ENCODE peak calls at places on chromosomes 13 and 19, in ten cellular contexts. I is left ventricle myocardium inferior; T is MM.1S; L is stimulated activated CD4-positive, alpha-beta T cell treated with anti-CD3 and anti-CD28 coated beads, Interleukin-1b, Interleukin-23, amount 100 ng/mL, for 24 hours; S is 8988T; A is iPS DF 19.7; N is frontal cortex; G is choroid plexus epithelial cell; E is D721Med; V is EH. U is an unnamed sample.

GRCh38 chr19:17948967-17949930 is 16.4 kb downstream of the CCDC124 start:
- DNase-seq in I (no peak), T (no peak), L (no peak), S (peak; percentile 29), A (no peak), N (no peak), G (no peak), E (no peak), V (no peak), U (no peak)

GRCh38 chr19:6066661-6067646 is 43.3 kb downstream of the RFX2 start:
- DNase-seq in I (peak; percentile 93), T (no peak), L (no peak), S (no peak), A (peak; percentile 68), N (peak; percentile 75), G (peak; percentile 91), E (no peak), V (peak; percentile 95), U (peak; percentile 83)

GRCh38 chr19:56273563-56274117 is 1.1 kb downstream of the EDDM13 start:
- DNase-seq in I (no peak), T (no peak), L (no peak), S (no peak), A (no peak), N (no peak), G (peak; percentile 20), E (no peak), V (peak; percentile 62), U (no peak)

GRCh38 chr13:110882228-110882627 is 32.6 kb downstream of the ANKRD10 start:
- DNase-seq in I (no peak), T (no peak), L (no peak), S (no peak), A (no peak), N (no peak), G (no peak), E (no peak), V (no peak), U (no peak)

GRCh38 chr13:101970339-101970738 is 431.5 kb downstream of the FGF14 start:
- DNase-seq in I (no peak), T (no peak), L (no peak), S (no peak), A (peak; percentile 30), N (no peak), G (no peak), E (no peak), V (no peak), U (no peak)

GRCh38 chr19:35518313-35518712 is 4.9 kb upstream of the DMKN start:
- DNase-seq in I (no peak), T (no peak), L (no peak), S (peak; percentile 79), A (no peak), N (no peak), G (peak; percentile 96), E (no peak), V (peak; percentile 98), U (no peak)

GRCh38 chr13:98445340-98446233 is 131.3 kb downstream of the STK24 start:
- DNase-seq in I (peak; percentile 72), T (peak; percentile 49), L (peak; percentile 42), S (peak; percentile 78), A (peak; percentile 33), N (peak; percentile 82), G (peak; percentile 62), E (peak; percentile 73), V (peak; percentile 66), U (no peak)

GRCh38 chr13:100630564-100630963 is 42.0 kb upstream of the GGACT start:
- DNase-seq in I (no peak), T (no peak), L (no peak), S (no peak), A (no peak), N (no peak), G (peak; percentile 22), E (no peak), V (no peak), U (no peak)

GRCh38 chr13:26112843-26113242 is 61.0 kb upstream of the SHISA2 start:
- DNase-seq in I (no peak), T (no peak), L (no peak), S (no peak), A (no peak), N (no peak), G (peak; percentile 51), E (no peak), V (no peak), U (no peak)

GRCh38 chr19:4206818-4207484 is 22.4 kb upstream of the EBI3 start:
- DNase-seq in I (no peak), T (peak; percentile 45), L (no peak), S (no peak), A (no peak), N (no peak), G (peak; percentile 71), E (no peak), V (peak; percentile 51), U (no peak)

GRCh38 chr13:110546933-110547332 is 14.6 kb downstream of the RAB20 start:
- DNase-seq in I (peak; percentile 78), T (no peak), L (no peak), S (peak; percentile 71), A (no peak), N (no peak), G (peak; percentile 95), E (no peak), V (peak; percentile 88), U (no peak)

GRCh38 chr13:48808689-48809088 is 155.0 kb downstream of the CYSLTR2 start:
- DNase-seq in I (no peak), T (no peak), L (no peak), S (no peak), A (no peak), N (no peak), G (peak; percentile 78), E (no peak), V (peak; percentile 70), U (no peak)

GRCh38 chr19:3125900-3126524 is 9.8 kb upstream of the GNA15 start:
- DNase-seq in I (peak; percentile 48), T (peak; percentile 50), L (peak; percentile 45), S (peak; percentile 71), A (peak; percentile 75), N (peak; percentile 71), G (peak; percentile 58), E (no peak), V (peak; percentile 49), U (peak; percentile 64)

GRCh38 chr19:38263696-38264485 is 482 bp upstream of the SPINT2 start:
- DNase-seq in I (no peak), T (peak; percentile 79), L (no peak), S (peak; percentile 84), A (no peak), N (peak; percentile 60), G (peak; percentile 44), E (no peak), V (peak; percentile 96), U (no peak)

GRCh38 chr13:110520431-110521295 is 40.9 kb downstream of the RAB20 start:
- DNase-seq in I (peak; percentile 73), T (no peak), L (no peak), S (no peak), A (no peak), N (peak; percentile 69), G (peak; percentile 85), E (no peak), V (no peak), U (no peak)

GRCh38 chr19:43618921-43619261 is 538 bp downstream of the ZNF428 start:
- DNase-seq in I (no peak), T (peak; percentile 61), L (no peak), S (no peak), A (no peak), N (no peak), G (no peak), E (no peak), V (no peak), U (peak; percentile 73)

GRCh38 chr19:10333758-10334339 is 520 bp upstream of the RAVER1 start:
- DNase-seq in I (no peak), T (no peak), L (no peak), S (no peak), A (no peak), N (no peak), G (peak; percentile 13), E (no peak), V (peak; percentile 13), U (no peak)

GRCh38 chr19:6020166-6020967 is 42.4 kb upstream of the RANBP3 start:
- DNase-seq in I (no peak), T (no peak), L (no peak), S (no peak), A (no peak), N (no peak), G (peak; percentile 44), E (no peak), V (peak; percentile 34), U (no peak)

GRCh38 chr13:113669231-113669870 is 2.3 kb downstream of the GRK1 start:
- DNase-seq in I (peak; percentile 0), T (no peak), L (no peak), S (no peak), A (no peak), N (no peak), G (no peak), E (no peak), V (no peak), U (no peak)

GRCh38 chr13:77349365-77349764 is 22.5 kb upstream of the MYCBP2 start:
- DNase-seq in I (no peak), T (no peak), L (no peak), S (no peak), A (no peak), N (no peak), G (no peak), E (no peak), V (no peak), U (no peak)

GRCh38 chr19:10602330-10603083 is 15.4 kb upstream of the AP1M2 start:
- DNase-seq in I (peak; percentile 89), T (peak; percentile 72), L (peak; percentile 75), S (peak; percentile 93), A (no peak), N (peak; percentile 99), G (peak; percentile 73), E (peak; percentile 91), V (peak; percentile 79), U (peak; percentile 34)

GRCh38 chr13:20303636-20304035 is 71.5 kb upstream of the GJB6 start:
- DNase-seq in I (no peak), T (no peak), L (no peak), S (no peak), A (no peak), N (no peak), G (peak; percentile 62), E (no peak), V (peak; percentile 84), U (no peak)

GRCh38 chr13:25761041-25761440 is 290.8 kb downstream of the SHISA2 start:
- DNase-seq in I (no peak), T (no peak), L (no peak), S (no peak), A (no peak), N (no peak), G (no peak), E (no peak), V (no peak), U (no peak)

GRCh38 chr19:46745521-46746280 is at the start of gene FKRP:
- DNase-seq in I (peak; percentile 48), T (no peak), L (no peak), S (no peak), A (no peak), N (no peak), G (no peak), E (no peak), V (peak; percentile 35), U (no peak)

GRCh38 chr19:58519087-58519354 is 589 bp downstream of the ZBTB45 start:
- DNase-seq in I (peak; percentile 58), T (peak; percentile 49), L (no peak), S (peak; percentile 84), A (no peak), N (peak; percentile 77), G (peak; percentile 82), E (no peak), V (peak; percentile 79), U (peak; percentile 46)

GRCh38 chr13:112814905-112815585 is 125.2 kb downstream of the ATP11A start:
- DNase-seq in I (peak; percentile 46), T (no peak), L (no peak), S (no peak), A (no peak), N (no peak), G (no peak), E (no peak), V (peak; percentile 55), U (no peak)

GRCh38 chr19:33717878-33718277 is 78.8 kb upstream of the KCTD15 start:
- DNase-seq in I (no peak), T (no peak), L (no peak), S (no peak), A (no peak), N (no peak), G (no peak), E (no peak), V (no peak), U (no peak)

GRCh38 chr19:46639356-46640061 is 3.5 kb upstream of the GNG8 start:
- DNase-seq in I (peak; percentile 60), T (no peak), L (no peak), S (no peak), A (no peak), N (no peak), G (peak; percentile 52), E (no peak), V (peak; percentile 86), U (no peak)

U was measured in NCI-H446.